ENCODE peak calls at places on chromosomes 1 and 21, in nine cellular contexts. One of them, this sample, is unnamed.

GRCh38 chr1:154474802-154475201 is 27.2 kb upstream of the TDRD10 start:
- DNase-seq in psoas muscle: no peak
- DNase-seq in HCT116: peak; percentile 73
- DNase-seq in keratinocyte: no peak
- DNase-seq in sigmoid colon: peak; percentile 81
- DNase-seq in heart left ventricle: peak; percentile 37
- DNase-seq in fibroblast of lung: peak; percentile 66
- DNase-seq in right cardiac atrium: no peak
- DNase-seq in H9: no peak
- DNase-seq in this sample: no peak

GRCh38 chr21:42695324-42696025 is 42.1 kb downstream of the PDE9A start:
- DNase-seq in psoas muscle: no peak
- DNase-seq in HCT116: no peak
- DNase-seq in keratinocyte: no peak
- DNase-seq in sigmoid colon: peak; percentile 71
- DNase-seq in heart left ventricle: no peak
- DNase-seq in fibroblast of lung: peak; percentile 68
- DNase-seq in right cardiac atrium: peak; percentile 22
- DNase-seq in H9: no peak
- DNase-seq in this sample: no peak

GRCh38 chr21:38663282-38663681 is 142.4 kb upstream of the ETS2 start:
- DNase-seq in psoas muscle: no peak
- DNase-seq in HCT116: no peak
- DNase-seq in keratinocyte: no peak
- DNase-seq in sigmoid colon: no peak
- DNase-seq in heart left ventricle: no peak
- DNase-seq in fibroblast of lung: no peak
- DNase-seq in right cardiac atrium: no peak
- DNase-seq in H9: no peak
- DNase-seq in this sample: no peak

GRCh38 chr1:63189677-63190076 is 132.7 kb upstream of the FOXD3 start:
- DNase-seq in psoas muscle: no peak
- DNase-seq in HCT116: peak; percentile 15
- DNase-seq in keratinocyte: no peak
- DNase-seq in sigmoid colon: no peak
- DNase-seq in heart left ventricle: no peak
- DNase-seq in fibroblast of lung: no peak
- DNase-seq in right cardiac atrium: no peak
- DNase-seq in H9: peak; percentile 77
- DNase-seq in this sample: peak; percentile 95

GRCh38 chr21:32753818-32754610 is 17.5 kb downstream of the PAXBP1 start:
- DNase-seq in psoas muscle: no peak
- DNase-seq in HCT116: no peak
- DNase-seq in keratinocyte: no peak
- DNase-seq in sigmoid colon: no peak
- DNase-seq in heart left ventricle: no peak
- DNase-seq in fibroblast of lung: no peak
- DNase-seq in right cardiac atrium: no peak
- DNase-seq in H9: no peak
- DNase-seq in this sample: peak; percentile 13

GRCh38 chr1:37150986-37151385 is 116.7 kb upstream of the GRIK3 start:
- DNase-seq in psoas muscle: no peak
- DNase-seq in HCT116: no peak
- DNase-seq in keratinocyte: no peak
- DNase-seq in sigmoid colon: no peak
- DNase-seq in heart left ventricle: no peak
- DNase-seq in fibroblast of lung: no peak
- DNase-seq in right cardiac atrium: no peak
- DNase-seq in H9: no peak
- DNase-seq in this sample: no peak

GRCh38 chr1:153490272-153491051 is 30.0 kb upstream of the S100A7 start:
- DNase-seq in psoas muscle: peak; percentile 82
- DNase-seq in HCT116: peak; percentile 93
- DNase-seq in keratinocyte: peak; percentile 92
- DNase-seq in sigmoid colon: peak; percentile 95
- DNase-seq in heart left ventricle: peak; percentile 64
- DNase-seq in fibroblast of lung: peak; percentile 98
- DNase-seq in right cardiac atrium: peak; percentile 72
- DNase-seq in H9: no peak
- DNase-seq in this sample: peak; percentile 25

GRCh38 chr1:147169171-147169570 is 3.1 kb downstream of the PRKAB2 start:
- DNase-seq in psoas muscle: no peak
- DNase-seq in HCT116: no peak
- DNase-seq in keratinocyte: no peak
- DNase-seq in sigmoid colon: no peak
- DNase-seq in heart left ventricle: no peak
- DNase-seq in fibroblast of lung: no peak
- DNase-seq in right cardiac atrium: no peak
- DNase-seq in H9: no peak
- DNase-seq in this sample: peak; percentile 6

GRCh38 chr1:29548091-29548490 is 311.8 kb downstream of the PTPRU start:
- DNase-seq in psoas muscle: no peak
- DNase-seq in HCT116: no peak
- DNase-seq in keratinocyte: no peak
- DNase-seq in sigmoid colon: peak; percentile 44
- DNase-seq in heart left ventricle: no peak
- DNase-seq in fibroblast of lung: no peak
- DNase-seq in right cardiac atrium: no peak
- DNase-seq in H9: no peak
- DNase-seq in this sample: no peak

GRCh38 chr1:184163674-184164470 is 112.3 kb downstream of the TSEN15 start:
- DNase-seq in psoas muscle: peak; percentile 29
- DNase-seq in HCT116: no peak
- DNase-seq in keratinocyte: no peak
- DNase-seq in sigmoid colon: no peak
- DNase-seq in heart left ventricle: no peak
- DNase-seq in fibroblast of lung: peak; percentile 78
- DNase-seq in right cardiac atrium: no peak
- DNase-seq in H9: no peak
- DNase-seq in this sample: no peak

GRCh38 chr1:229024528-229025119 is 246.3 kb upstream of the RAB4A start:
- DNase-seq in psoas muscle: peak; percentile 73
- DNase-seq in HCT116: peak; percentile 57
- DNase-seq in keratinocyte: peak; percentile 35
- DNase-seq in sigmoid colon: peak; percentile 88
- DNase-seq in heart left ventricle: no peak
- DNase-seq in fibroblast of lung: peak; percentile 85
- DNase-seq in right cardiac atrium: no peak
- DNase-seq in H9: no peak
- DNase-seq in this sample: no peak

GRCh38 chr1:151641229-151641628 is 29.4 kb downstream of the SNX27 start:
- DNase-seq in psoas muscle: no peak
- DNase-seq in HCT116: no peak
- DNase-seq in keratinocyte: no peak
- DNase-seq in sigmoid colon: no peak
- DNase-seq in heart left ventricle: no peak
- DNase-seq in fibroblast of lung: no peak
- DNase-seq in right cardiac atrium: no peak
- DNase-seq in H9: no peak
- DNase-seq in this sample: no peak

GRCh38 chr21:41460578-41461527 is 34.8 kb downstream of the MX1 start:
- DNase-seq in psoas muscle: peak; percentile 72
- DNase-seq in HCT116: peak; percentile 27
- DNase-seq in keratinocyte: peak; percentile 25
- DNase-seq in sigmoid colon: peak; percentile 87
- DNase-seq in heart left ventricle: peak; percentile 65
- DNase-seq in fibroblast of lung: peak; percentile 74
- DNase-seq in right cardiac atrium: peak; percentile 88
- DNase-seq in H9: peak; percentile 77
- DNase-seq in this sample: peak; percentile 68

GRCh38 chr1:21672478-21673276 is 3.5 kb upstream of the RAP1GAP start:
- DNase-seq in psoas muscle: no peak
- DNase-seq in HCT116: no peak
- DNase-seq in keratinocyte: no peak
- DNase-seq in sigmoid colon: peak; percentile 32
- DNase-seq in heart left ventricle: no peak
- DNase-seq in fibroblast of lung: no peak
- DNase-seq in right cardiac atrium: peak; percentile 56
- DNase-seq in H9: peak; percentile 25
- DNase-seq in this sample: no peak

GRCh38 chr1:3700631-3701030 is 48.3 kb downstream of the TP73 start:
- DNase-seq in psoas muscle: no peak
- DNase-seq in HCT116: no peak
- DNase-seq in keratinocyte: no peak
- DNase-seq in sigmoid colon: no peak
- DNase-seq in heart left ventricle: no peak
- DNase-seq in fibroblast of lung: no peak
- DNase-seq in right cardiac atrium: no peak
- DNase-seq in H9: no peak
- DNase-seq in this sample: no peak

GRCh38 chr21:42165901-42166300 is 53.0 kb upstream of the ABCG1 start:
- DNase-seq in psoas muscle: no peak
- DNase-seq in HCT116: no peak
- DNase-seq in keratinocyte: no peak
- DNase-seq in sigmoid colon: no peak
- DNase-seq in heart left ventricle: no peak
- DNase-seq in fibroblast of lung: no peak
- DNase-seq in right cardiac atrium: no peak
- DNase-seq in H9: no peak
- DNase-seq in this sample: no peak

DNA sequence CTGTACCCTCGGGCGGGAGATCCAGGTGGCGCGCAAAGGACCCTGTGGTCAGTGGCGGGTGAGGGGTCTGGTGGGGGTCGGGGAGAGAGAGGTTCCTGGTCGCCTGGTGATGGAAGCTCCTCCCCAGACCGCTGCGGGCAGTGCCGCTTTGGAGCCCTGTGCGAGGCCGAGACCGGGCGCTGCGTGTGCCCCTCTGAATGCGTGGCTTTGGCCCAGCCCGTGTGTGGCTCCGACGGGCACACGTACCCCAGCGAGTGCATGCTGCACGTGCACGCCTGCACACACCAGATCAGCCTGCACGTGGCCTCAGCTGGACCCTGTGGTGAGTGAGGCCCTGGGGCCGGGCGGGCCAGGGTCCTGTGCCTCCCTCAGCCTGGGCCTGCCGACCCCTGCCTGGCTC is 23.5 kb downstream of the AGRN start:
- DNase-seq in psoas muscle: no peak
- DNase-seq in HCT116: no peak
- DNase-seq in keratinocyte: no peak
- DNase-seq in sigmoid colon: no peak
- DNase-seq in heart left ventricle: no peak
- DNase-seq in fibroblast of lung: no peak
- DNase-seq in right cardiac atrium: no peak
- DNase-seq in H9: no peak
- DNase-seq in this sample: no peak
- H3K27ac ChIP-seq in psoas muscle: no peak overlapping the region
- H3K27ac ChIP-seq in HCT116: no peak overlapping the region
- H3K27ac ChIP-seq in keratinocyte: no peak overlapping the region
- H3K27ac ChIP-seq in sigmoid colon: no peak overlapping the region
- H3K27ac ChIP-seq in heart left ventricle: no peak overlapping the region
- H3K27ac ChIP-seq in fibroblast of lung: no peak overlapping the region
- H3K27ac ChIP-seq in right cardiac atrium: no peak overlapping the region
- H3K27ac ChIP-seq in H9: no peak overlapping the region
- H3K27ac ChIP-seq in this sample: no peak overlapping the region

GRCh38 chr1:109210058-109210457 is 3.7 kb upstream of the SARS1 start:
- DNase-seq in psoas muscle: no peak
- DNase-seq in HCT116: no peak
- DNase-seq in keratinocyte: no peak
- DNase-seq in sigmoid colon: no peak
- DNase-seq in heart left ventricle: no peak
- DNase-seq in fibroblast of lung: no peak
- DNase-seq in right cardiac atrium: no peak
- DNase-seq in H9: no peak
- DNase-seq in this sample: no peak
- H3K27ac ChIP-seq in psoas muscle: no peak overlapping the region
- H3K27ac ChIP-seq in HCT116: no peak overlapping the region
- H3K27ac ChIP-seq in keratinocyte: peak overlapping the region; percentile 48
- H3K27ac ChIP-seq in sigmoid colon: no peak overlapping the region
- H3K27ac ChIP-seq in heart left ventricle: no peak overlapping the region
- H3K27ac ChIP-seq in fibroblast of lung: no peak overlapping the region
- H3K27ac ChIP-seq in right cardiac atrium: no peak overlapping the region
- H3K27ac ChIP-seq in H9: no peak overlapping the region
- H3K27ac ChIP-seq in this sample: no peak overlapping the region

DNA sequence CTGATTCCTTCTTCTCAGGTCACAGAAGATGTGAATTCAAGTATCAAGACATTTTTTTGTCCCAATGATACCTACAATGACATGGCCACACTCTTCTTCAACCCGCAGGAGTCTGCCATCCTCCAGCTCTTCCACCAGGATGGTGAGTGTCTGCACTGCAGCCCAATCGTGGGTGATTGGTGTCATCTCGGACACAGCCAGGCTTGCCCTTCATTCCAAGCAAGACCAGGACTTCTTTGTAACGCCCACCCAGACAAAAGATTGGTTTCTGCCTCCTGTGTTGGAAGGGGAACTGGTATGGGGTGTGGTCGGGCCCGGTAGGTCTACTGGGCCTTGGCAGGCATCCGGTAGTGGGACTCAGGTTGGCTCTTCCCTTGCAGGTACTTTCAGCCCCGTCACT is 14.1 kb downstream of the NPPA start:
- DNase-seq in psoas muscle: no peak
- DNase-seq in HCT116: no peak
- DNase-seq in keratinocyte: no peak
- DNase-seq in sigmoid colon: no peak
- DNase-seq in heart left ventricle: no peak
- DNase-seq in fibroblast of lung: no peak
- DNase-seq in right cardiac atrium: no peak
- DNase-seq in H9: no peak
- DNase-seq in this sample: no peak
- H3K27ac ChIP-seq in psoas muscle: no peak overlapping the region
- H3K27ac ChIP-seq in HCT116: no peak overlapping the region
- H3K27ac ChIP-seq in keratinocyte: no peak overlapping the region
- H3K27ac ChIP-seq in sigmoid colon: no peak overlapping the region
- H3K27ac ChIP-seq in heart left ventricle: no peak overlapping the region
- H3K27ac ChIP-seq in fibroblast of lung: no peak overlapping the region
- H3K27ac ChIP-seq in right cardiac atrium: no peak overlapping the region
- H3K27ac ChIP-seq in H9: no peak overlapping the region
- H3K27ac ChIP-seq in this sample: no peak overlapping the region

GRCh38 chr1:180912211-180912800 is 391 bp upstream of the KIAA1614 start:
- DNase-seq in psoas muscle: no peak
- DNase-seq in HCT116: no peak
- DNase-seq in keratinocyte: no peak
- DNase-seq in sigmoid colon: peak; percentile 68
- DNase-seq in heart left ventricle: no peak
- DNase-seq in fibroblast of lung: peak; percentile 54
- DNase-seq in right cardiac atrium: peak; percentile 73
- DNase-seq in H9: peak; percentile 62
- DNase-seq in this sample: peak; percentile 79
- H3K27ac ChIP-seq in psoas muscle: peak overlapping the region; percentile 56
- H3K27ac ChIP-seq in HCT116: no peak overlapping the region
- H3K27ac ChIP-seq in keratinocyte: no peak overlapping the region
- H3K27ac ChIP-seq in sigmoid colon: peak overlapping the region; percentile 92
- H3K27ac ChIP-seq in heart left ventricle: peak overlapping the region; percentile 89
- H3K27ac ChIP-seq in fibroblast of lung: peak overlapping the region; percentile 75
- H3K27ac ChIP-seq in right cardiac atrium: peak overlapping the region; percentile 81
- H3K27ac ChIP-seq in H9: no peak overlapping the region
- H3K27ac ChIP-seq in this sample: no peak overlapping the region

DNA sequence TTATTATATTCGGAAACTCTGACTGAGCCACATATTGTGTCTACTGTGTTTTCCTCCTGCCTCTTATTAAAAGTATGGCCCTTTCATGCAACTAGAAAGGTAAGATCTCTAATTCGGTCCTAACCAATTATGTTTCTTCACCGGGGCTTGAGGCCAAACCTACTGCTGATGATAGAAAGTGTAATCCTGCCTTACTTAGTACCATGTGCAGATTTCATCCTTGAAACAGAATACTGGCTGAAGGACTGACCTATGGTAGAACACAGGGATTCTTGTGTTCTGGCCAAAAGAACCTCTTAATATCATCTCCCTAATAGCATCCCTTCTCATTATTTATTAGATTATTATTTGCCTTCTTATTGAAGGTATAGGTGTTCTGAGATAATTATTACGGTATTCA is 72.6 kb downstream of the TOR3A start:
- DNase-seq in psoas muscle: no peak
- DNase-seq in HCT116: no peak
- DNase-seq in keratinocyte: no peak
- DNase-seq in sigmoid colon: no peak
- DNase-seq in heart left ventricle: no peak
- DNase-seq in fibroblast of lung: no peak
- DNase-seq in right cardiac atrium: no peak
- DNase-seq in H9: no peak
- DNase-seq in this sample: no peak
- H3K27ac ChIP-seq in psoas muscle: no peak overlapping the region
- H3K27ac ChIP-seq in HCT116: no peak overlapping the region
- H3K27ac ChIP-seq in keratinocyte: no peak overlapping the region
- H3K27ac ChIP-seq in sigmoid colon: no peak overlapping the region
- H3K27ac ChIP-seq in heart left ventricle: no peak overlapping the region
- H3K27ac ChIP-seq in fibroblast of lung: no peak overlapping the region
- H3K27ac ChIP-seq in right cardiac atrium: no peak overlapping the region
- H3K27ac ChIP-seq in H9: no peak overlapping the region
- H3K27ac ChIP-seq in this sample: no peak overlapping the region

This sample was measured in GM23338.